ENCODE peak calls at places on chromosomes 5 and 9, in ten cellular contexts. Z, V, I, H, D, C, U, A, X and G are unnamed samples.

GRCh38 chr5:57054135-57054534 is 102.2 kb upstream of the MIER3 start:
- DNase-seq in Z (no peak), V (no peak), I (no peak), H (no peak), D (no peak), C (no peak), U (no peak), A (no peak), X (no peak), G (no peak)

GRCh38 chr9:135349212-135349962 is 130.2 kb upstream of the PPP1R26 start:
- DNase-seq in Z (no peak), V (no peak), I (no peak), H (no peak), D (no peak), C (no peak), U (no peak), A (no peak), X (no peak), G (no peak)

GRCh38 chr5:138601444-138601843 is 26.2 kb upstream of the HSPA9 start:
- DNase-seq in Z (peak; percentile 86), V (no peak), I (peak; percentile 65), H (peak; percentile 42), D (peak; percentile 48), C (peak; percentile 92), U (peak; percentile 86), A (no peak), X (no peak), G (no peak)

GRCh38 chr9:87494970-87495471 is 2.6 kb upstream of the DAPK1 start:
- DNase-seq in Z (peak; percentile 68), V (no peak), I (no peak), H (no peak), D (no peak), C (no peak), U (peak; percentile 14), A (no peak), X (no peak), G (no peak)

GRCh38 chr9:71795097-71795807 is 26.9 kb upstream of the CEMIP2 start:
- DNase-seq in Z (no peak), V (no peak), I (no peak), H (no peak), D (no peak), C (no peak), U (no peak), A (no peak), X (no peak), G (no peak)

GRCh38 chr9:96215841-96216240 is 86.1 kb downstream of the HSD17B3 start:
- DNase-seq in Z (no peak), V (no peak), I (no peak), H (no peak), D (no peak), C (no peak), U (no peak), A (no peak), X (no peak), G (no peak)

GRCh38 chr9:124632077-124632621 is 125.0 kb upstream of the NR5A1 start:
- DNase-seq in Z (peak; percentile 88), V (no peak), I (peak; percentile 36), H (no peak), D (peak; percentile 35), C (peak; percentile 47), U (no peak), A (no peak), X (no peak), G (no peak)

GRCh38 chr9:121776739-121777637 is 125.6 kb downstream of the DAB2IP start:
- DNase-seq in Z (no peak), V (no peak), I (no peak), H (no peak), D (no peak), C (no peak), U (no peak), A (no peak), X (no peak), G (no peak)

GRCh38 chr5:16913187-16913839 is 22.8 kb downstream of the MYO10 start:
- DNase-seq in Z (no peak), V (no peak), I (no peak), H (no peak), D (no peak), C (no peak), U (peak; percentile 95), A (no peak), X (peak; percentile 75), G (no peak)
- H3K4me3 ChIP-seq in Z (no peak overlapping the region), V (no peak overlapping the region), I (no peak overlapping the region), H (no peak overlapping the region), D (no peak overlapping the region), C (no peak overlapping the region), U (no peak overlapping the region), A (no peak overlapping the region), X (peak overlapping the region; percentile 6), G (no peak overlapping the region)

GRCh38 chr5:66242050-66242449 is 98.0 kb downstream of the SREK1 start:
- DNase-seq in Z (no peak), V (no peak), I (no peak), H (no peak), D (no peak), C (peak; percentile 33), U (peak; percentile 20), A (no peak), X (no peak), G (no peak)

GRCh38 chr5:66241136-66241825 is 97.2 kb downstream of the SREK1 start:
- DNase-seq in Z (no peak), V (no peak), I (no peak), H (no peak), D (no peak), C (no peak), U (no peak), A (no peak), X (no peak), G (no peak)

GRCh38 chr5:66234241-66234640 is 90.1 kb downstream of the SREK1 start:
- DNase-seq in Z (no peak), V (no peak), I (no peak), H (no peak), D (no peak), C (no peak), U (no peak), A (no peak), X (no peak), G (no peak)

GRCh38 chr5:66238435-66238834 is 94.3 kb downstream of the SREK1 start:
- DNase-seq in Z (no peak), V (no peak), I (no peak), H (no peak), D (no peak), C (no peak), U (no peak), A (no peak), X (no peak), G (no peak)

GRCh38 chr5:66239034-66239433 is 94.9 kb downstream of the SREK1 start:
- DNase-seq in Z (peak; percentile 5), V (no peak), I (no peak), H (no peak), D (no peak), C (peak; percentile 27), U (peak; percentile 44), A (no peak), X (no peak), G (no peak)
- TF ChIP-seq CTCF in Z (peak; percentile 25), V (peak; percentile 15), I (no peak), H (no peak), D (peak; percentile 37), C (peak; percentile 12), U (peak; percentile 39), A (no peak), X (no peak), G (no peak)

GRCh38 chr9:28916348-28916747 is 1343.1 kb upstream of the C9orf72 start:
- DNase-seq in Z (no peak), V (no peak), I (no peak), H (no peak), D (no peak), C (no peak), U (no peak), A (no peak), X (peak; percentile 55), G (no peak)
- H3K4me3 ChIP-seq in Z (no peak overlapping the region), V (no peak overlapping the region), I (no peak overlapping the region), H (no peak overlapping the region), D (no peak overlapping the region), C (no peak overlapping the region), U (no peak overlapping the region), A (no peak overlapping the region), X (no peak overlapping the region), G (no peak overlapping the region)

GRCh38 chr9:21135736-21136135 is 5.9 kb downstream of the IFNW1 start:
- DNase-seq in Z (no peak), V (no peak), I (no peak), H (no peak), D (no peak), C (no peak), U (no peak), A (no peak), X (no peak), G (no peak)

GRCh38 chr9:21137020-21137419 is 4.6 kb downstream of the IFNW1 start:
- DNase-seq in Z (no peak), V (no peak), I (no peak), H (no peak), D (no peak), C (no peak), U (no peak), A (no peak), X (no peak), G (no peak)

GRCh38 chr9:21144620-21145019 is 3.0 kb upstream of the IFNW1 start:
- DNase-seq in Z (no peak), V (no peak), I (no peak), H (no peak), D (no peak), C (no peak), U (no peak), A (no peak), X (no peak), G (no peak)

DNA sequence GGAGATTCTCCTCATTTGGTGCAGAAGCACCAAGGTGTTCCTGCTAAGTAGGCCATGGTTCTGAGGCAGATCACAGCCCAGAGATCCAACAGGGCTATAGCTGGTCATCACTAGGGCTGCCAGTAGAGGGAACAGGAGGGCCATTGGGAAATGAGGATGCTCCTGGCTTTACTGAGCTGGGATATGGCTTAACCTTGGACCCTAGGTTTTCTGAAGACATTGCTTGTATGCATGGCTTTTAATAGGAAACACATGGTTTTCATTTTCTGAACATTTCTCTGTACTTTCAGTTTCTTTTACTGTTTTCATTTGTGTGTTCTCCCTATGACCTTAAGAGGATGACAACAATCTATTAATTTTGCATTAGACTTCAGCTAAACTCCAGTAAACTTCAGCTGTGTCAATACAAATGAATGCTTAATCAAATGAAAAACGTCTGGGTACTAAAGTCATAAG is at the start of gene IFNW1:
- DNase-seq in Z (peak; percentile 47), V (no peak), I (peak; percentile 27), H (no peak), D (no peak), C (no peak), U (no peak), A (no peak), X (no peak), G (no peak)
- TF ChIP-seq CTCF in Z (peak; percentile 21), V (no peak), I (peak; percentile 51), H (no peak), D (peak; percentile 26), C (peak; percentile 29), U (peak; percentile 24), A (no peak), X (no peak), G (no peak)

GRCh38 chr9:99150456-99151171 is 45.7 kb downstream of the TGFBR1 start:
- DNase-seq in Z (no peak), V (no peak), I (no peak), H (no peak), D (no peak), C (no peak), U (no peak), A (no peak), X (no peak), G (no peak)
- H3K4me3 ChIP-seq in Z (no peak overlapping the region), V (no peak overlapping the region), I (no peak overlapping the region), H (no peak overlapping the region), D (no peak overlapping the region), C (no peak overlapping the region), U (no peak overlapping the region), A (no peak overlapping the region), X (no peak overlapping the region), G (no peak overlapping the region)

GRCh38 chr5:144207875-144208444 is 37.3 kb downstream of the KCTD16 start:
- DNase-seq in Z (no peak), V (no peak), I (no peak), H (no peak), D (no peak), C (no peak), U (no peak), A (no peak), X (no peak), G (no peak)
- TF ChIP-seq CTCF in Z (no peak), V (no peak), I (no peak), H (no peak), D (no peak), C (no peak), U (no peak), A (no peak), X (no peak), G (no peak)